ENCODE peak calls at places on chromosomes 12 and 14, in seven cellular contexts. J is cardiac fibroblast, W is SK-N-SH, H is body of pancreas, K is cardiac muscle cell, S is epithelial cell of esophagus, V is AG04449. P is an unnamed sample.

GRCh38 chr14:30389134-30389900 is 169.6 kb upstream of the G2E3 start:
- DNase-seq in J (no peak), W (no peak), H (peak), K (peak), S (peak), V (no peak), P (peak)

GRCh38 chr12:116282371-116283286 is 5.1 kb upstream of the MED13L start:
- DNase-seq in J (no peak), W (no peak), H (no peak), K (no peak), S (no peak), V (no peak), P (no peak)

GRCh38 chr12:13340149-13340548 is 143.6 kb downstream of the EMP1 start:
- DNase-seq in J (peak), W (no peak), H (no peak), K (no peak), S (peak), V (no peak), P (no peak)

GRCh38 chr14:100384819-100385813 is 62.0 kb downstream of the SLC25A47 start:
- DNase-seq in J (peak), W (peak), H (no peak), K (peak), S (peak), V (no peak), P (peak)

GRCh38 chr12:10113085-10113484 is 14.3 kb upstream of the CLEC1A start:
- DNase-seq in J (peak), W (no peak), H (no peak), K (no peak), S (no peak), V (no peak), P (peak)

GRCh38 chr12:130870442-130871285 is 1.2 kb upstream of the RAN start:
- DNase-seq in J (peak), W (peak), H (peak), K (peak), S (peak), V (peak), P (peak)

GRCh38 chr12:91109148-91109564 is 2.1 kb downstream of the LUM start:
- DNase-seq in J (peak), W (no peak), H (peak), K (peak), S (peak), V (no peak), P (peak)

GRCh38 chr12:107359382-107359781 is 266.0 kb upstream of the CRY1 start:
- DNase-seq in J (peak), W (no peak), H (no peak), K (peak), S (peak), V (no peak), P (peak)

GRCh38 chr14:56055521-56055920 is 62.7 kb upstream of the PELI2 start:
- DNase-seq in J (no peak), W (no peak), H (no peak), K (no peak), S (no peak), V (no peak), P (no peak)

GRCh38 chr12:77102691-77103090 is 37.3 kb upstream of the E2F7 start:
- DNase-seq in J (peak), W (no peak), H (no peak), K (peak), S (peak), V (no peak), P (peak)

GRCh38 chr12:96236221-96236822 is 42.1 kb downstream of the ELK3 start:
- DNase-seq in J (peak), W (no peak), H (no peak), K (peak), S (no peak), V (no peak), P (peak)

GRCh38 chr14:21408152-21408551 is 24.3 kb upstream of the SUPT16H start:
- DNase-seq in J (peak), W (no peak), H (no peak), K (peak), S (peak), V (no peak), P (peak)

GRCh38 chr12:19288603-19289244 is 150.6 kb upstream of the AEBP2 start:
- DNase-seq in J (peak), W (peak), H (no peak), K (peak), S (peak), V (no peak), P (peak)

GRCh38 chr12:60173213-60174170 is 577.7 kb downstream of the SLC16A7 start:
- DNase-seq in J (no peak), W (no peak), H (no peak), K (no peak), S (no peak), V (no peak), P (no peak)

GRCh38 chr14:50335389-50335788 is 23.3 kb downstream of the DMAC2L start:
- DNase-seq in J (peak), W (peak), H (peak), K (peak), S (peak), V (no peak), P (peak)

GRCh38 chr12:115384391-115384790 is 700.4 kb upstream of the TBX3 start:
- DNase-seq in J (peak), W (no peak), H (no peak), K (no peak), S (peak), V (no peak), P (no peak)

GRCh38 chr14:64688801-64689200 is 15.4 kb upstream of the PLEKHG3 start:
- DNase-seq in J (no peak), W (no peak), H (peak), K (no peak), S (no peak), V (no peak), P (no peak)

GRCh38 chr12:14157129-14157747 is 175.8 kb upstream of the GRIN2B start:
- DNase-seq in J (no peak), W (no peak), H (no peak), K (no peak), S (no peak), V (no peak), P (no peak)

GRCh38 chr12:100716949-100717732 is 77.4 kb upstream of the ANO4 start:
- DNase-seq in J (peak), W (peak), H (no peak), K (peak), S (peak), V (no peak), P (peak)

GRCh38 chr14:73227812-73228781 is 9.2 kb upstream of the PAPLN start:
- DNase-seq in J (peak), W (peak), H (peak), K (peak), S (peak), V (peak), P (peak)

GRCh38 chr12:31650927-31651326 is 8.6 kb upstream of the ETFBKMT start:
- DNase-seq in J (no peak), W (no peak), H (peak), K (peak), S (peak), V (no peak), P (peak)

DNA sequence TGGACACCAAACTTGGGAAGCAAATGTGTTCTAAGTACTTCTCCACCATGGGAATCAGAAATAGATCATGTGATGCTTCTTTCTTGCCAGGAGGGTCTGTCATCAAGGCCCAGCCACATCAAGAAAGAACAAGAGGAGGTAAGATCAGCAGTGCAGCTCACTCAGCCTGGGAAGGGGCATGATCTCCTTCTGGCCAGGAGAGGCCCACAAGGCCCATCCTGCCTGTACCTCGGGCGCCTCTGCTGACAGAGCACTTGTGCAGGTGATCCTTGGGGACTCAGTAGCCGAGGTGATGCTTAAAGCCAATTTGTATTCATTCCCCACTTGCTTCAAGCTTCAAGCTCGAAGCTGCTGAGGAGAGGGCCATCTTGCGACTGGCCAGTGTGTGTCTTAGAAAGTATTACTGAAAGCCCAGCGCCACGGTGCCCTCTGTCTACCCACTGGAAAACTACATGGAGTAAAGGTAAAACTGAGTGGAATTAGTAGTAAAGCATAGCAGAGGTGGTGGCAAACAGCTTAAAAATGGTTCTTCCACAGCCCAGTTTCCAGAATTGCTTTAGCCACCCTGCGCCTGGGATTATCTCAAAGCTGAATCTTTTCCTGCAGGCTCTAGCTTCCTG is 26.2 kb downstream of the RTRAF start:
- DNase-seq in J (peak), W (peak), H (peak), K (peak), S (peak), V (no peak), P (no peak)
- TF ChIP-seq CTCF in J (peak), W (peak), H (peak), K (peak), S (peak), V (peak), P (peak)

DNA sequence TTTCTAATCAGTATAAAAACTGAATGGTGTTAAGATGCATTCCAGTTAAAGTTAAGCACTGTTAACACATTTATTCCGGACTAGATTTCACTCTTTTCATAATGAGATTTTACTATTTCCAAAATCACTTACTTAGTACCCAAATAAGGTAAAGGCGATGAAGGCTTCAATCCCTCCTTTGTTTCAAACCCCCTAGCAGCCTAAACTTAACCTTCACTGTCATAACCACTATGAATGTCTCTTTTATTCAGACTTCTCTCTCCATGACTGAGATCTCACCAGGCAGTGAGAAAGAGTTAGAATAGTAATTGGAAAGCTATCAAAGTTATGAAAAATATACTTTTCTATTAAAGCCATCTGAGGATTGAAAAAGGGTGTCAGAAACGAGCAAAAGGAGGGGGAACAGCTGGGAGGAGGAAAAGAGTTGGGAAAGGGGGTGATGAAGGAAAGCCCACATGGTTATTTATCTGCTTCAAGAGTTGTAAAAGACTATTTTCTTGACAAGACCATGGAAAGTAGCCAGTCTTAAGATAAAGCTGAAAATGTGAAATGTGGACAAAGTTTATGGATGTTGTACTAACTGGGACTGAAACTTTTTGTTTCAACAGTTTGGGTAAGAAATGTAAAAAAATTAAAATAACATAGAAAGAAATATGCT is 11.7 kb downstream of the EPS8 start:
- DNase-seq in J (no peak), W (no peak), H (no peak), K (peak), S (no peak), V (no peak), P (no peak)
- H3K4me3 ChIP-seq in J (no peak), W (peak), H (no peak), K (no peak), S (no peak), V (no peak), P (no peak)

GRCh38 chr12:85462888-85463287 is 182.9 kb downstream of the ALX1 start:
- DNase-seq in J (no peak), W (no peak), H (no peak), K (no peak), S (no peak), V (no peak), P (no peak)

GRCh38 chr12:85466906-85467305 is 186.9 kb downstream of the ALX1 start:
- DNase-seq in J (peak), W (no peak), H (no peak), K (no peak), S (peak), V (no peak), P (no peak)

GRCh38 chr12:85468356-85469157 is 188.5 kb downstream of the ALX1 start:
- DNase-seq in J (peak), W (peak), H (peak), K (peak), S (peak), V (peak), P (peak)
- TF ChIP-seq CTCF in J (peak), W (peak), H (peak), K (peak), S (peak), V (peak), P (peak)

DNA sequence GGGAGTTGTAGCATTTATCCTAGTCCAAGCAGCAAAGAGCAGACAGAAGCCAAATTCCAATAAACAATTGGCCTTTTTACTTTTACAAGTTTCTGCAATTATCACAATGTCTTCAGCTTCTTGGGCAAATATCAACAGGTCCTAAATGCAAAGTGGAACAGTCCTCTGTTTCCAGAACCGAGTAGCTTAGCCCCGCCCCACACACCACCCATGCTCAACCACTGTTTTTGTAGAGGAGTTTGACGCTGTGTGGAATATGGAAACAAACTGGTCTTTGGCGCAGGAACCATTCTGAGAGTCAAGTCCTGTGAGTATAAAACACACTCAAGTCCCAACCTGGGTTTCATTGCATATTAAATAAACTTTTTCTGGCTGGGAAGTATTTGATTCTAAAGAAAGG is 96.4 kb downstream of the DAD1 start:
- DNase-seq in J (no peak), W (no peak), H (no peak), K (no peak), S (no peak), V (no peak), P (no peak)
- H3K4me3 ChIP-seq in J (no peak), W (no peak), H (no peak), K (no peak), S (no peak), V (no peak), P (no peak)

GRCh38 chr12:593396-593976 is 69.8 kb downstream of the NINJ2 start:
- DNase-seq in J (no peak), W (no peak), H (no peak), K (no peak), S (no peak), V (no peak), P (no peak)

GRCh38 chr12:588658-589057 is 74.6 kb downstream of the NINJ2 start:
- DNase-seq in J (no peak), W (no peak), H (no peak), K (no peak), S (no peak), V (no peak), P (no peak)

GRCh38 chr12:591571-592505 is 71.4 kb downstream of the NINJ2 start:
- DNase-seq in J (no peak), W (peak), H (peak), K (no peak), S (no peak), V (no peak), P (no peak)

GRCh38 chr12:590206-590750 is 73.0 kb downstream of the NINJ2 start:
- DNase-seq in J (no peak), W (no peak), H (no peak), K (no peak), S (no peak), V (no peak), P (no peak)

GRCh38 chr12:591167-591570 is 72.1 kb downstream of the NINJ2 start:
- DNase-seq in J (no peak), W (peak), H (no peak), K (no peak), S (no peak), V (no peak), P (no peak)
- TF ChIP-seq CTCF in J (peak), W (no peak), H (no peak), K (peak), S (no peak), V (no peak), P (no peak)